ENCODE peak calls at places on chromosomes 3 and 15, in seven cellular contexts. F is hippocampal formation; G is heart right ventricle; Y is effector memory CD4-positive, alpha-beta T cell; B is NCI-H2227 treated with DMSO at 0.1 percent for 48 hours; S is stimulated activated CD4-positive, alpha-beta T cell treated with anti-CD3 and anti-CD28 coated beads, Interleukin-1b, Interleukin-23, amount 100 ng/mL, for 24 hours; M is DMS 273 treated with DMSO at 0.1 percent for 48 hours. E is an unnamed sample.

GRCh38 chr15:101068523-101068960 is 149.4 kb downstream of the LRRK1 start:
- DNase-seq in F (no peak), G (no peak), Y (no peak), B (no peak), S (no peak), M (no peak), E (no peak)

GRCh38 chr15:39592500-39592899 is 11.6 kb downstream of the THBS1 start:
- DNase-seq in F (no peak), G (no peak), Y (no peak), B (no peak), S (no peak), M (no peak), E (no peak)

GRCh38 chr3:184227481-184227935 is 1.9 kb upstream of the VWA5B2 start:
- DNase-seq in F (no peak), G (no peak), Y (peak), B (no peak), S (peak), M (no peak), E (peak)

GRCh38 chr15:76932090-76932966 is 779 bp downstream of the RCN2 start:
- DNase-seq in F (no peak), G (no peak), Y (no peak), B (no peak), S (no peak), M (no peak), E (no peak)

GRCh38 chr3:39814007-39814406 is 4.6 kb downstream of the MYRIP start:
- DNase-seq in F (no peak), G (no peak), Y (no peak), B (no peak), S (no peak), M (no peak), E (no peak)

GRCh38 chr3:72335458-72336050 is 512.7 kb downstream of the SHQ1 start:
- DNase-seq in F (no peak), G (no peak), Y (no peak), B (peak), S (no peak), M (no peak), E (no peak)

GRCh38 chr3:159487304-159487703 is 501.3 kb upstream of the IL12A start:
- DNase-seq in F (no peak), G (no peak), Y (no peak), B (no peak), S (no peak), M (no peak), E (no peak)

GRCh38 chr15:38190501-38190900 is 62.1 kb upstream of the SPRED1 start:
- DNase-seq in F (no peak), G (no peak), Y (no peak), B (no peak), S (no peak), M (no peak), E (no peak)

GRCh38 chr3:100662113-100662823 is 47.0 kb upstream of the TFG start:
- DNase-seq in F (no peak), G (no peak), Y (no peak), B (no peak), S (no peak), M (no peak), E (no peak)

GRCh38 chr3:94082412-94082937 is 19.6 kb downstream of the NSUN3 start:
- DNase-seq in F (no peak), G (no peak), Y (no peak), B (no peak), S (no peak), M (no peak), E (no peak)

GRCh38 chr15:101276501-101277037 is 716 bp downstream of the SELENOS start:
- DNase-seq in F (no peak), G (no peak), Y (no peak), B (no peak), S (no peak), M (peak), E (no peak)

GRCh38 chr3:14461748-14462324 is 59.4 kb downstream of the SLC6A6 start:
- DNase-seq in F (peak), G (peak), Y (peak), B (no peak), S (peak), M (no peak), E (no peak)

GRCh38 chr15:83717010-83717409 is 63.1 kb downstream of the ADAMTSL3 start:
- DNase-seq in F (no peak), G (no peak), Y (no peak), B (peak), S (no peak), M (no peak), E (no peak)

GRCh38 chr3:141065258-141065657 is 14.1 kb downstream of the SPSB4 start:
- DNase-seq in F (no peak), G (no peak), Y (no peak), B (no peak), S (no peak), M (no peak), E (no peak)

GRCh38 chr3:156373095-156373494 is 181.8 kb downstream of the SSR3 start:
- DNase-seq in F (no peak), G (no peak), Y (no peak), B (no peak), S (no peak), M (no peak), E (no peak)

GRCh38 chr3:58432905-58433304 is 727 bp downstream of the PDHB start:
- DNase-seq in F (no peak), G (no peak), Y (no peak), B (no peak), S (no peak), M (no peak), E (no peak)

GRCh38 chr3:134242649-134243637 is 7.7 kb downstream of the RYK start:
- DNase-seq in F (no peak), G (no peak), Y (no peak), B (no peak), S (no peak), M (no peak), E (no peak)

GRCh38 chr3:8324727-8325126 is 176.9 kb upstream of the LMCD1 start:
- DNase-seq in F (peak), G (peak), Y (peak), B (no peak), S (peak), M (no peak), E (no peak)

GRCh38 chr3:13507791-13508339 is 27.8 kb downstream of the HDAC11 start:
- DNase-seq in F (no peak), G (no peak), Y (no peak), B (no peak), S (no peak), M (no peak), E (no peak)